ENCODE peak calls at places on chromosome 6, in five cellular contexts. N is left lung, D is ovary, S is mammary epithelial cell, T is upper lobe of right lung. J is an unnamed sample. For H3K4me1, the result is how much of the 10 kb centered on the place peaks cover.

GRCh38 chr6:4567141-4567540 is 209.1 kb upstream of the CDYL start:
- DNase-seq in S (peak), N (no peak), D (no peak), T (no peak), J (no peak)

GRCh38 chr6:5379647-5380242 is 118.4 kb downstream of the FARS2 start:
- DNase-seq in S (no peak), N (no peak), D (no peak), T (no peak), J (no peak)

GRCh38 chr6:101706576-101706975 is 313.1 kb downstream of the GRIK2 start:
- DNase-seq in S (no peak), N (no peak), T (no peak), D (no peak), J (no peak)

GRCh38 chr6:1554241-1554880 is 55.4 kb upstream of the FOXC1 start:
- DNase-seq in T (no peak), N (no peak), D (no peak), S (no peak), J (no peak)

GRCh38 chr6:112234596-112234995 is 19.8 kb downstream of the LAMA4 start:
- DNase-seq in S (no peak), N (no peak), T (no peak), D (no peak), J (no peak)

GRCh38 chr6:24584390-24584735 is 61.6 kb downstream of the KIAA0319 start:
- DNase-seq in N (no peak), S (no peak), T (no peak), D (no peak), J (no peak)

GRCh38 chr6:154848580-154848979 is 115.4 kb downstream of the SCAF8 start:
- DNase-seq in T (no peak), D (no peak), S (no peak), N (no peak), J (no peak)

GRCh38 chr6:82866446-82866845 is 199.2 kb downstream of the UBE3D start:
- DNase-seq in N (no peak), S (no peak), T (no peak), D (no peak), J (no peak)

GRCh38 chr6:45843848-45844521 is 171.7 kb downstream of the CLIC5 start:
- DNase-seq in T (no peak), N (no peak), D (no peak), S (no peak), J (no peak)

GRCh38 chr6:73722318-73723060 is 26.5 kb downstream of the CD109 start:
- DNase-seq in S (peak), T (no peak), D (no peak), N (no peak), J (no peak)

GRCh38 chr6:15264902-15265761 is 19.3 kb downstream of the JARID2 start:
- DNase-seq in N (no peak), D (no peak), T (no peak), S (no peak), J (no peak)

GRCh38 chr6:166671434-166672061 is 44.5 kb upstream of the RPS6KA2 start:
- DNase-seq in T (peak), S (no peak), D (peak), N (no peak), J (no peak)

GRCh38 chr6:56652231-56652630 is 9.5 kb upstream of the DST start:
- DNase-seq in T (no peak), N (no peak), D (no peak), S (peak), J (no peak)

GRCh38 chr6:137218917-137219663 is at the start of gene IFNGR1:
- DNase-seq in T (peak), S (peak), D (peak), N (peak), J (peak)

GRCh38 chr6:34359438-34360158 is 32.9 kb downstream of the NUDT3 start:
- DNase-seq in T (no peak), D (no peak), N (no peak), S (peak), J (no peak)

GRCh38 chr6:160180706-160181105 is 59.1 kb downstream of the SLC22A1 start:
- DNase-seq in N (no peak), D (no peak), S (no peak), T (no peak), J (no peak)

GRCh38 chr6:5141046-5141445 is 55.9 kb downstream of the PPP1R3G start:
- DNase-seq in S (no peak), T (no peak), D (no peak), N (no peak), J (no peak)

GRCh38 chr6:36116943-36117342 is 13.4 kb upstream of the MAPK13 start:
- DNase-seq in S (no peak), D (no peak), T (no peak), N (no peak), J (no peak)

GRCh38 chr6:36116480-36116879 is 13.8 kb upstream of the MAPK13 start:
- DNase-seq in T (no peak), S (no peak), N (no peak), D (no peak), J (no peak)

GRCh38 chr6:36115412-36115811 is 14.9 kb upstream of the MAPK13 start:
- DNase-seq in S (no peak), D (no peak), T (no peak), N (no peak), J (no peak)

GRCh38 chr6:36114798-36115408 is 15.4 kb upstream of the MAPK13 start:
- DNase-seq in S (no peak), T (no peak), N (no peak), D (no peak), J (no peak)

DNA sequence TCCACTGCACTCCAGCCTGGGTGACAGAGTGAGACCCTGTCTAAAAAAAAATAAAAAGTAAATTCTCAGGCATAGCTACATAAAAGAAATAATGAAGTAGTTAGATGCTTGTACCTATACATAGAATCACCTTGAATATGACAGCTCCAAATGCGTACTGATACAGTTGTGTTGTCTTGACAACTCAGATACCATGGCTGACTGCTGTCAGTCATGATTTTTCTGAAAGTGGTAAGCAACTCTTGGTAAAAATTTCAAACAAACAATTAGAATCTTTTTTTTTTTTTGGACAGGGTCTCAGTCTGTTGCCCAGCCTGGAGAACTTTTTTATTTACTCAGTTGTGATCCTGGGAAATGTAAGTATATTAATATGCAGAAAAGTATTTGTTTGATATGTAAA is 14.2 kb upstream of the MAPK13 start:
- DNase-seq in D (no peak), T (no peak), N (no peak), S (no peak), J (no peak)
- H3K4me1 ChIP-seq in D (under half), T (under half), N (half or more), S (under half), J (under half)

GRCh38 chr6:135411849-135412248 is 85.7 kb downstream of the AHI1 start:
- DNase-seq in T (no peak), D (no peak), S (no peak), N (no peak), J (no peak)

GRCh38 chr6:135410856-135411255 is 86.7 kb downstream of the AHI1 start:
- DNase-seq in T (no peak), S (no peak), D (no peak), N (no peak), J (no peak)

DNA sequence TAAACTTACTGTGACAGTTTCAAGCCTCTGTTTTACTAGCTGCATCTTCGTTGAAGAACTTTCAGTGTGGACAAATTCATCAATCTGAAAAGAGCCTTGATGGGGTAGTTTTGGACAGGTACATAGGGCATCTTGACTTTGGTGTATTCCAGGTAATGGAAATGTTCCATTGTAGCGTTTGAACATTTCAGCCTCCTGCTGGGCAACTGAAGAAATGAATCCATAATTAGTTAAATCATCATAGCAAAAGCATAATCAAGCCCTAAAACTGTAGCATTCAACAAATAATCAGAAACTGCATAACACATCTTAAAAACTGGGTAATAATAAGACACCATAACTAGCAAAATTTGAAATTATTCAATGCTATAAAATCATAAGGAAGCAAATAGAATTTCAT is 86.2 kb downstream of the AHI1 start:
- DNase-seq in D (no peak), S (no peak), N (no peak), T (no peak), J (no peak)
- H3K4me1 ChIP-seq in D (under half), S (under half), N (under half), T (under half), J (under half)

GRCh38 chr6:16752206-16752867 is 8.9 kb downstream of the ATXN1 start:
- DNase-seq in T (no peak), D (no peak), N (peak), S (peak), J (no peak)

GRCh38 chr6:16749516-16750485 is 11.5 kb downstream of the ATXN1 start:
- DNase-seq in N (no peak), D (no peak), T (no peak), S (no peak), J (no peak)

GRCh38 chr6:16748028-16748319 is 13.3 kb downstream of the ATXN1 start:
- DNase-seq in T (no peak), D (no peak), S (no peak), N (no peak), J (no peak)

GRCh38 chr6:16751251-16751946 is 9.9 kb downstream of the ATXN1 start:
- DNase-seq in T (no peak), D (no peak), S (peak), N (no peak), J (no peak)

GRCh38 chr6:16750566-16750965 is 10.7 kb downstream of the ATXN1 start:
- DNase-seq in D (no peak), S (no peak), N (no peak), T (no peak), J (no peak)
- H3K4me1 ChIP-seq in D (under half), S (under half), N (half or more), T (half or more), J (under half)

GRCh38 chr6:63525186-63525878 is 46.9 kb upstream of the LOC128125822 start:
- DNase-seq in T (no peak), S (no peak), N (no peak), D (no peak), J (no peak)
- H3K4me1 ChIP-seq in T (under half), S (under half), N (under half), D (under half), J (under half)

GRCh38 chr6:118719351-118720124 is 68.1 kb upstream of the CEP85L start:
- DNase-seq in T (no peak), N (no peak), D (peak), S (no peak), J (no peak)

GRCh38 chr6:118724211-118724610 is 72.8 kb upstream of the CEP85L start:
- DNase-seq in D (no peak), N (no peak), T (no peak), S (no peak), J (no peak)

GRCh38 chr6:118720125-118720473 is 68.7 kb upstream of the CEP85L start:
- DNase-seq in N (no peak), T (no peak), S (no peak), D (no peak), J (no peak)

GRCh38 chr6:118725944-118726343 is 74.6 kb upstream of the CEP85L start:
- DNase-seq in T (no peak), S (no peak), N (no peak), D (no peak), J (no peak)

DNA sequence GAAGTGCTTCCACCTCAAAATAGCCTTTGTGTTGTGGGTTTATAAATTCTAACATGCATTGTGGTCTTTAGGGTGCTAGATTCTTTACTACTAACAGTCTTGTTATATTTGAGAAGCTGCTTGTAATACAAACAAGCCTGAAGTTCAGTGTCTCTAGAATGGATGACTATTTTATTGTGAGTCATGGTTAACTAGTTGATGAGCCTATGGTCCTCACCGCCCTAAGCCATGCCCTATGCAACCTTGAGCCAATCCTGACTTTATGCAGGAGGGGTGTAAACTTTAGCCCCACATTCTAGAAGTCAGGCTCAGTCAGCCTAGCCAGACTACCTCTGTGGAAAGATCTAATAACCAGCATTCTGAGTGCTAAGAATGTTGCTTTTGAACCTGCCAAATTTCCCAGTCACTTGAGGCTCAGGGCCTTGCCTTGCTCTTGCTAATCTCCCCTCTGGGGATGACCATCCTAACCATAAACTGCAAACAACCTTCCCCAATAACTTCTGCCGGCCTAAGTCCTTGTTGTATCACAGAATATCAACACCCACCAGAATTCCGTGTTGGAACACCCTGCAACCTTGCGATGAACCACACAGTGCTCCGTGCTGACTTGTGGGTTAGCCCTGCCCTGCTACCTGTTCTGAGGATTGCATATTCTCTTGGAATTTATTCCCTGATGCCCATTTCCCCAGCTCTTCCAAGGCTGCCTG is 71.6 kb upstream of the CEP85L start:
- DNase-seq in D (no peak), T (no peak), S (peak), N (no peak), J (no peak)
- H3K4me1 ChIP-seq in D (under half), T (under half), S (under half), N (under half), J (under half)

GRCh38 chr6:163296835-163297519 is 117.5 kb upstream of the QKI start:
- DNase-seq in N (no peak), D (no peak), T (no peak), S (no peak), J (no peak)

GRCh38 chr6:163298079-163298807 is 116.3 kb upstream of the QKI start:
- DNase-seq in T (no peak), D (no peak), S (no peak), N (no peak), J (no peak)

GRCh38 chr6:163302747-163303146 is 111.8 kb upstream of the QKI start:
- DNase-seq in D (no peak), T (no peak), S (no peak), N (no peak), J (no peak)

GRCh38 chr6:163301721-163302635 is 112.5 kb upstream of the QKI start:
- DNase-seq in S (no peak), T (no peak), D (no peak), N (no peak), J (no peak)

DNA sequence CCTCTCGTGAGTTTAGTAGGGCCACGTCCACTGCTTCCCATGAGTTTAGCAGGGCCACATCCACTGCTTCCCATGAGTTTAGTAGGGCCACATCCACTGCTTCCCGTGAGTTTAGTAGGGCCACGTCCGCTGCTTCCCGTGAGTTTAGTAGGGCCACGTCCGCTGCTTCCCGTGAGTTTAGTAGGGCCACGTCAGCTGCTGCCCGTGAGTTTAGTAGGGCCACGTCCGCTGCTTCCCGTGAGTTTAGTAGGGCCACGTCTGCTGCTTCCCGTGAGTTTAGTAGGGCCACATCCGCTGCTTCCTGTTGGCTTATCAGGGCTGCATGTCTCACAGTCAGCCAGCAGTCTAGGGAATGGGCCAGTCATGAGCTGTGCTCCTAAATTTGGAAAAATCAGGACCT is 113.7 kb upstream of the QKI start:
- DNase-seq in S (no peak), N (no peak), T (no peak), D (no peak), J (no peak)
- H3K4me1 ChIP-seq in S (under half), N (under half), T (under half), D (under half), J (under half)

GRCh38 chr6:156193381-156193780 is 583.8 kb upstream of the ARID1B start:
- DNase-seq in D (no peak), T (no peak), N (no peak), S (no peak), J (no peak)

GRCh38 chr6:156191895-156192294 is 585.3 kb upstream of the ARID1B start:
- DNase-seq in N (no peak), S (no peak), T (no peak), D (no peak), J (no peak)

GRCh38 chr6:156189195-156189594 is 588.0 kb upstream of the ARID1B start:
- DNase-seq in T (no peak), N (no peak), S (no peak), D (no peak), J (no peak)

GRCh38 chr6:156190270-156190669 is 586.9 kb upstream of the ARID1B start:
- DNase-seq in T (no peak), S (no peak), D (no peak), N (no peak), J (no peak)

GRCh38 chr6:156189714-156190113 is 587.5 kb upstream of the ARID1B start:
- DNase-seq in T (no peak), D (no peak), S (no peak), N (no peak), J (no peak)
- H3K4me1 ChIP-seq in T (under half), D (under half), S (under half), N (under half), J (under half)